ENCODE peak calls at places on chromosomes 1 and 21, in eight cellular contexts. S is NT2/D1, U is esophagus squamous epithelium, H is breast epithelium, O is endothelial cell of umbilical vein, A is mucosa of descending colon, N is kidney epithelial cell, K is stomach. Q is an unnamed sample.
A peak's percentile ranks its signal among the peaks of the same experiment; 100 is the strongest.

GRCh38 chr1:89169166-89169565 is 6.6 kb downstream of the GBP7 start:
- DNase-seq in S (no peak), U (no peak), H (no peak), O (no peak), A (no peak), N (no peak), K (no peak), Q (no peak)

GRCh38 chr1:65229754-65230339 is 79.5 kb upstream of the DNAJC6 start:
- DNase-seq in S (no peak), U (no peak), H (no peak), O (no peak), A (no peak), N (no peak), K (no peak), Q (no peak)

GRCh38 chr1:19480282-19480681 is 5.1 kb downstream of the CAPZB start:
- DNase-seq in S (no peak), U (no peak), H (no peak), O (no peak), A (no peak), N (no peak), K (no peak), Q (no peak)

GRCh38 chr1:100710881-100711660 is 8.5 kb upstream of the VCAM1 start:
- DNase-seq in S (no peak), U (no peak), H (no peak), O (no peak), A (no peak), N (no peak), K (no peak), Q (no peak)

GRCh38 chr1:233708416-233708815 is 94.5 kb downstream of the KCNK1 start:
- DNase-seq in S (no peak), U (no peak), H (no peak), O (no peak), A (no peak), N (no peak), K (no peak), Q (no peak)

GRCh38 chr1:56688522-56689026 is 43.5 kb downstream of the PRKAA2 start:
- DNase-seq in S (peak; percentile 47), U (no peak), H (no peak), O (peak; percentile 79), A (no peak), N (peak; percentile 91), K (no peak), Q (peak; percentile 57)

GRCh38 chr1:186212574-186213224 is 162.4 kb downstream of the TPR start:
- DNase-seq in S (peak; percentile 96), U (no peak), H (peak; percentile 21), O (peak; percentile 88), A (no peak), N (peak; percentile 65), K (no peak), Q (peak; percentile 82)

GRCh38 chr1:202586018-202586821 is 124.0 kb downstream of the SYT2 start:
- DNase-seq in S (no peak), U (no peak), H (peak; percentile 55), O (peak; percentile 62), A (no peak), N (no peak), K (peak; percentile 44), Q (no peak)

GRCh38 chr1:84387480-84388163 is 10.7 kb upstream of the DNASE2B start:
- DNase-seq in S (no peak), U (no peak), H (no peak), O (no peak), A (no peak), N (no peak), K (no peak), Q (no peak)

GRCh38 chr1:158180741-158181576 is at the start of gene CD1D:
- DNase-seq in S (peak; percentile 48), U (no peak), H (no peak), O (no peak), A (peak; percentile 60), N (no peak), K (no peak), Q (peak; percentile 84)

GRCh38 chr1:189356206-189356605 is 1121.5 kb downstream of the BRINP3 start:
- DNase-seq in S (no peak), U (no peak), H (no peak), O (no peak), A (no peak), N (no peak), K (no peak), Q (no peak)

GRCh38 chr1:171210355-171210754 is 25.3 kb downstream of the FMO2 start:
- DNase-seq in S (no peak), U (no peak), H (no peak), O (no peak), A (no peak), N (no peak), K (no peak), Q (no peak)

GRCh38 chr1:84996846-84997666 is at the start of gene MCOLN2:
- DNase-seq in S (no peak), U (no peak), H (no peak), O (no peak), A (peak; percentile 68), N (no peak), K (peak; percentile 34), Q (peak; percentile 83)

GRCh38 chr1:230753586-230754251 is 6.5 kb downstream of the CAPN9 start:
- DNase-seq in S (peak; percentile 86), U (no peak), H (no peak), O (peak; percentile 41), A (peak; percentile 74), N (no peak), K (peak; percentile 74), Q (peak; percentile 93)

GRCh38 chr21:43832158-43832550 is 32.9 kb upstream of the AGPAT3 start:
- DNase-seq in S (no peak), U (no peak), H (no peak), O (no peak), A (no peak), N (no peak), K (no peak), Q (no peak)

DNA sequence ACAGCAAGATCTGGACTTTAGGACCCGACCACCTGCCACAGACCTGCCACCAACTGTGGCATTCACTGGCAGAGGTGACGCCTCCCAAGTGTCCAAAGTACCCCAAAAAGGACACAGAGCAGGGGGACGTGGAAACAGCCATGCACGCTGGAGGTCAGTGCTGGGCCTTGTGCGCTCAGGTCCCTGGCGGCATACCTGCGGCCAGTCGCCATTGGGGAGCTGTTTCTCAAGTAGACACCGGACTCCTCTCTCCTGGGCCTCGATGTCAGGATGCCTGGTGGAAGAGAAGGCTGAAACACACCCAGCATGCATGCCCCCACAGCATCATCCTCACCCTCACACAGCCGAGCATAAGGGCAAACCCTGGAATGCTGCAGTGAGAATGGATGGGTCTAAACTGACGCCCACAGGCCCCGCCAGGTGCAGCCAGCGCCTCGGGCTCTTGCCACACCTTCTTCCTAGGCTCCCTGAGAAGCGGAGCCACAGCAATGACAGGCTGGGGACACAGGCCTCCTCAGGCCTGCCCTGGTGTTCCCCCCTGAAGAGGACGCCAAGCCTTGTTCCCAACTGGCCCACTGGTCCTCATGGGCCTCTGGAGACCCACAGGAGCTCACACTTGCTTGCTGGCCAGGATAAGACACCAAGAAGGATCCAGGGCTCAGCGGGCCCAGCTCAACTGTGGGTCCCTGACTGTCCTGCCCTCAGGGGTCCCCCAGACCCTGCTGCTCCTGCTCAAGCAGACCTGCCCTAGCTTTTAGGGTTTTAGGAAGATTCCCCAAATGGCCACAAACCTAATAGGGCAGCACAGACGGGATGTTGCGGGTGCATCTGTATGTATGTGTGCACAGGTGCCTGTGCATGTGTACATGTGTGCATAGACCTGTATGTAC is 7.7 kb upstream of the SPATC1L start:
- DNase-seq in S (no peak), U (no peak), H (no peak), O (no peak), A (peak; percentile 17), N (no peak), K (peak; percentile 15), Q (peak; percentile 38)
- H3K36me3 ChIP-seq in S (peaks cover 88% of the 10 kb centered on the region), U (peaks cover 31% of the 10 kb centered on the region), H (no peaks in the 10 kb centered on the region), O (peaks cover 12% of the 10 kb centered on the region), A (no peaks in the 10 kb centered on the region), N (peaks cover 6% of the 10 kb centered on the region), K (peaks cover 46% of the 10 kb centered on the region), Q (peaks cover 37% of the 10 kb centered on the region)

GRCh38 chr21:45270306-45270821 is 17.3 kb downstream of the POFUT2 start:
- DNase-seq in S (no peak), U (no peak), H (no peak), O (no peak), A (peak; percentile 14), N (no peak), K (peak; percentile 21), Q (peak; percentile 72)
- H3K36me3 ChIP-seq in S (peaks cover 82% of the 10 kb centered on the region), U (peaks cover 11% of the 10 kb centered on the region), H (peaks cover 4% of the 10 kb centered on the region), O (peaks cover 7% of the 10 kb centered on the region), A (peaks cover 9% of the 10 kb centered on the region), N (no peaks in the 10 kb centered on the region), K (peaks cover 60% of the 10 kb centered on the region), Q (peaks cover 78% of the 10 kb centered on the region)

GRCh38 chr1:248818505-248819374 is 7.0 kb downstream of the SH3BP5L start:
- DNase-seq in S (no peak), U (no peak), H (no peak), O (no peak), A (no peak), N (no peak), K (no peak), Q (no peak)

GRCh38 chr1:248821101-248821500 is 4.6 kb downstream of the SH3BP5L start:
- DNase-seq in S (no peak), U (no peak), H (no peak), O (no peak), A (no peak), N (peak; percentile 68), K (no peak), Q (no peak)

GRCh38 chr1:248821641-248822040 is 4.1 kb downstream of the SH3BP5L start:
- DNase-seq in S (no peak), U (no peak), H (peak; percentile 5), O (no peak), A (no peak), N (no peak), K (no peak), Q (no peak)

GRCh38 chr1:248822148-248823032 is 3.3 kb downstream of the SH3BP5L start:
- DNase-seq in S (no peak), U (no peak), H (peak; percentile 11), O (no peak), A (no peak), N (no peak), K (no peak), Q (no peak)

DNA sequence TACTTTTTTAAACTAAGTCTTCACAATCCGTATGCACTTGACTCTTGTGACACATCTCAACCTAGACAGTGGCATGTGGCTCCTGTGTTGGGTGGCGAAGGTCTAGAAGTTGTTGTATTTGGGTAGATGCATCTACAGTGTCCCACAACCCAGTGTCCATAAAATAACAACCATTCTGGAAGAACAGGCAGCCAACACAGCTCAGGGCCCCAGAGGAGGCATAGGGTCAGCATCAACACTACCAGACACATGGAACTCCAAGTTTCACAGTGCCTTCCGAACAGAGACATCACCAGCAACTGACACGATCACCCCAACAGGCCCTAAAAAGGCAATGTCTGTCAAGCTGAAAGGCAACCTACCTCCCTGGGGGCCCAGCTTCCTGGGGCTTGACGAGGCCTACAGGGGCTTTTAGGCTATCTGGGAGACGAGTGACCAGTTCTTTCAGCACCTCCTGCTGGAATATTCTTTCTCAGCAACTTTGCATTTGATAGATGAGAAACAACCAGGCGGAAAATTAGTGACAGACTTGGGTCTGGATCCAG is 5.6 kb downstream of the SH3BP5L start:
- DNase-seq in S (no peak), U (no peak), H (no peak), O (no peak), A (no peak), N (no peak), K (no peak), Q (no peak)
- H3K36me3 ChIP-seq in S (peaks cover 84% of the 10 kb centered on the region), U (peaks cover 8% of the 10 kb centered on the region), H (no peaks in the 10 kb centered on the region), O (peaks cover 7% of the 10 kb centered on the region), A (no peaks in the 10 kb centered on the region), N (no peaks in the 10 kb centered on the region), K (peaks cover 23% of the 10 kb centered on the region), Q (peaks cover 63% of the 10 kb centered on the region)

DNA sequence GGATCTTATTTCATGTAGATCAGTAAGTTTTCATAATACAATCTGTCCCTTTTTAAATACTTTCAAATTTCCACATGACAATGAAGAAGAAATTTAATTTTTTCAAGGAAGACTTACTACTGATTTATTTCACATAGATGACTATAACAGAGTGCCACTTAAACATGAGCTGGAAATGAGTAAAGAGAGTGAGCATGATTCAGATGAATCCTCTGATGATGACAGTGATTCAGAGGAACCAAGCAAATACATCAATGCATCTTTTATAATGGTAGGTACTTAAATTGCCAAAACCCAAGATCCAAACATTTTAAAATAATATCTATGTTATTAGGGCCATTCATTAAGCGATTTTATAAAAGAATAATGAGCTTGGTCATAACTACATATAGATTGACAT is 110.4 kb downstream of the PTPRC start:
- DNase-seq in S (no peak), U (no peak), H (no peak), O (no peak), A (no peak), N (no peak), K (no peak), Q (no peak)
- H3K36me3 ChIP-seq in S (no peaks in the 10 kb centered on the region), U (no peaks in the 10 kb centered on the region), H (no peaks in the 10 kb centered on the region), O (no peaks in the 10 kb centered on the region), A (no peaks in the 10 kb centered on the region), N (no peaks in the 10 kb centered on the region), K (no peaks in the 10 kb centered on the region), Q (no peaks in the 10 kb centered on the region)

Q was measured in endodermal cell.